ENCODE peak calls at places on chromosome 16, in seven cellular contexts. Y is keratinocyte, E is GM23248, D is fibroblast of lung, A is PC-9, B is astrocyte, C is K562. S is an unnamed sample.

GRCh38 chr16:67514382-67514828 is 14.2 kb upstream of the RIPOR1 start:
- DNase-seq in C (peak), A (peak), E (peak), Y (no peak), D (peak), B (peak), S (peak)

GRCh38 chr16:22857296-22857695 is 43.3 kb downstream of the HS3ST2 start:
- DNase-seq in Y (no peak), D (no peak), C (no peak), E (no peak), A (no peak), B (no peak), S (no peak)

GRCh38 chr16:23182675-23183485 is at the start of gene SCNN1G:
- DNase-seq in Y (no peak), A (no peak), D (no peak), C (no peak), E (peak), B (no peak), S (peak)

GRCh38 chr16:53052519-53053501 is at the start of gene CHD9NB:
- DNase-seq in C (no peak), Y (peak), E (peak), B (peak), D (peak), A (peak), S (peak)

GRCh38 chr16:79672524-79672923 is 72.0 kb upstream of the MAF start:
- DNase-seq in E (no peak), Y (no peak), A (no peak), D (no peak), C (no peak), B (no peak), S (no peak)

GRCh38 chr16:85522517-85522841 is 90.6 kb upstream of the GSE1 start:
- DNase-seq in D (no peak), Y (no peak), E (no peak), B (no peak), C (no peak), A (no peak), S (no peak)

GRCh38 chr16:17503331-17503730 is 32.6 kb upstream of the XYLT1 start:
- DNase-seq in C (no peak), B (no peak), E (no peak), Y (no peak), D (no peak), A (no peak), S (no peak)

GRCh38 chr16:85440744-85441143 is 172.4 kb upstream of the GSE1 start:
- DNase-seq in B (no peak), C (no peak), A (no peak), E (no peak), Y (no peak), D (no peak), S (no peak)

DNA sequence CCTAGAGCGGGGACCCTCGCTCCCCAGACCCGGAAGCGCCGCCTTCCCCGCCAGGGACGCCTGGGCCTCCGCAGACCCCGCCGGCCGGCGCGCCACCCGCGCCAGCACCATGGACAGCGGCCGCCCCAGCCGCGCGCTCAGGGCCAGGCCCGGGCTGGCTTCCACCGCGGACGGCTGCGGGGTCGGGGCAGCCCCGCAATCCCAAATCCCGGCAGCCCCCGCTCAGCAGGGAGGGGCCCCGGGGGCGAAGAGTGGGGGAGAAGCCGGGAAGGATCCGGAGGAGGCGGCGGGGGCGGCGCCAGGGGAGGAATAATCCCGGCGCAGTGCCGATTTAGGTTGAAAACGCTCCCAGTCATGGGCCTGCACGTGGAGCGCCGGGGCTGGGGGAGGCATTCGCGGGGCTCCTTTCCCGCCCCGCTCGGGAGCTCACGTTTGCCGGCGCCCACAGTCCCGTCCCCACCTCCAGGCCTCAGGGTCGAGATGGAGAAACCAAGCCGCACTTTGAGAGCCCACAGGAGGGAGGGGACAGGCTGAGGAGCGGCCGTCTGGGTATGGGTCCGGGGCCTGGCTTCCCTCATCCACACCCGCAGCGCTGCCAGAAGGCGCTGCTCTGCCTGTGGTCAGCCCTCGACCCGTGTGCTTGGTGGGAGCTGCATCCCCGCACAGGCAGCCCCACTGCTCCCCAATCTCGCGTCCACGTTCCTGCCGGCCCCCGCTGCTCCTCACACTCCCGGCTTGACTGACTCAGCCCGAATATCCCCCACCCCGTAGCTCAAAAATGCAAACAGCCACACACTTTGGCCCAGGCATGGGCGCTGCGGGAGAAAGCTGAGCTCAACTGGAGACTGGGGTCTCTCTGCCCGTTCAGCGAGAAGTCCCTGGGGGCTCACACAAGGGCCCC is 4.7 kb downstream of the FBXL16 start:
- DNase-seq in B (no peak), Y (no peak), A (no peak), C (peak), E (peak), D (no peak), S (peak)
- TF ChIP-seq EZH2 in B (peak), Y (peak), A (no peak), C (no peak), E (no peak), D (peak), S (peak)

GRCh38 chr16:57799619-57800212 is 2.6 kb downstream of the KIFC3 start:
- DNase-seq in Y (no peak), C (no peak), E (no peak), D (no peak), A (peak), B (no peak), S (peak)
- H3K4me3 ChIP-seq in Y (no peak), C (peak), E (no peak), D (no peak), A (peak), B (peak), S (peak)

GRCh38 chr16:50970221-50970620 is 180.8 kb downstream of the SALL1 start:
- DNase-seq in D (no peak), E (no peak), A (no peak), C (no peak), B (no peak), Y (no peak), S (no peak)
- H3K27ac ChIP-seq in D (no peak), E (no peak), A (no peak), C (no peak), B (no peak), Y (no peak), S (no peak)

GRCh38 chr16:715448-716249 is 731 bp downstream of the METRN start:
- DNase-seq in B (no peak), E (peak), Y (no peak), A (no peak), C (peak), D (peak), S (no peak)
- TF ChIP-seq EZH2 in B (no peak), E (no peak), Y (no peak), A (no peak), C (no peak), D (no peak), S (peak)

DNA sequence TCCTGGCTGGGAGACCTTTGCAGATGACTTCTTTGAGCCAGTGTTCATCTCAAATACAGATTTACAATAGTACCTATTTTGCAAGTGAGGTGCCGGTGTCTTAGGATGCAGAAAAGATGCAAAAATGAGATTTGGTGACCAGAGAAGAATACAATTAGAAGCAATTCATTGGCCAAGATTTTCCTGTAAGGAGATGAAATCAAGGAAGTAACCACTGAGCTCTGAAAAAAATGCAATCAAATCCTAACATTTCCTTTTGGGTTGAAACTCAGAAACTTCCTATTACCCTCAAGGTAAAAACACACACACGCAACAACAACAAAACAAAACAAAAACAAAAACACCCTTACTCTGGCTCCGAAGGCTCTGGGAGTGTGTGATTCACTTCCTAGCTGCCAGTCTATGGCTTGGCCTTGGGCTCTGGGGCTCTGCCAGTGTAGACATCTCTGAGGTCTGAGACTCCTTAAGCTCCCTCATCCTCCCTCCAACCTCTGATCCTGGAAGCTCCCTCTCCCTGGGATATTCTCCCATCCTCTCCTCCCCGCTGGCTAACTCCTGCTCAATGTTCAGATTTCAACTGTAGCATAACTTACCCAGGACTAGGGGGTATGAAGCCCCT is 16.8 kb upstream of the MT4 start:
- DNase-seq in Y (no peak), D (no peak), E (peak), C (no peak), A (no peak), B (no peak), S (no peak)
- H3K4me3 ChIP-seq in Y (no peak), D (no peak), E (no peak), C (no peak), A (no peak), B (no peak), S (no peak)

DNA sequence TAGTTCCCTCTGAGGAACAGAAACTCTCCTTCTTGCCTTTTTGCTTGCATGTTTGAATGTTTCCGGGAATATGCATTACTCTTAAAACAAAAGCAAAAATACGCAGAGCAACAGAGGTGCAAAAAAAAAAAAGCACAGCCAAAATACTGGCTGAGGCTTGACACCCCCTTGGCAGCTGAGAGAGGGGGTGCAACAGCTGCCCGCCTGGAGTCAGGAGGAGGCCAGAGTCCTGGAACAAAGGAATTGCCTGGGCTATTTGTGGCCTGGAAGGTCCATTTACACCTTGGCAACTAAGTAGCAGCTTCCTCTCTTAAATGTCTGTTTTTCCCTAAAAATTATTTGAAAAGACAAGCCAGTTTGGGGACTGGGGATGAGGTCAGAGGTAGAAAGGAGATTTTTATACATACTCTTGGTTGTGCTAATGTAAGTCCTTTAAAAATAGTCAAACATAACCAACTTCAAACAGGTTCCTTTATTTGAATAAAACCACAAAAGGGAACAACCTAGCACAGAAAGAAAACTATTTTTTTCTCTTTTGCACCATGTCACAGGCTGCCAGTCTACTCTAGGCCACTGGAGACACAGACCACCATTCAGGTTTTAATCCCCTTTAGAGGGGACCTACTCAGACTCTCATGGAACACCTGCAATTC is 19.5 kb downstream of the USP7 start:
- DNase-seq in D (no peak), C (no peak), Y (no peak), B (no peak), E (no peak), A (no peak), S (no peak)
- H3K27ac ChIP-seq in D (no peak), C (no peak), Y (no peak), B (no peak), E (no peak), A (no peak), S (no peak)

GRCh38 chr16:49281481-49281842 is at the start of gene CBLN1:
- DNase-seq in C (no peak), A (no peak), Y (no peak), D (no peak), E (no peak), B (no peak), S (no peak)

GRCh38 chr16:49280861-49281331 is 742 bp downstream of the CBLN1 start:
- DNase-seq in B (no peak), C (no peak), E (no peak), A (no peak), D (no peak), Y (no peak), S (no peak)

GRCh38 chr16:49281843-49282642 is 405 bp upstream of the CBLN1 start:
- DNase-seq in E (peak), D (peak), A (no peak), Y (no peak), C (peak), B (peak), S (peak)

GRCh38 chr16:49283376-49284049 is 1.9 kb upstream of the CBLN1 start:
- DNase-seq in A (no peak), E (no peak), B (no peak), C (no peak), D (no peak), Y (no peak), S (no peak)

DNA sequence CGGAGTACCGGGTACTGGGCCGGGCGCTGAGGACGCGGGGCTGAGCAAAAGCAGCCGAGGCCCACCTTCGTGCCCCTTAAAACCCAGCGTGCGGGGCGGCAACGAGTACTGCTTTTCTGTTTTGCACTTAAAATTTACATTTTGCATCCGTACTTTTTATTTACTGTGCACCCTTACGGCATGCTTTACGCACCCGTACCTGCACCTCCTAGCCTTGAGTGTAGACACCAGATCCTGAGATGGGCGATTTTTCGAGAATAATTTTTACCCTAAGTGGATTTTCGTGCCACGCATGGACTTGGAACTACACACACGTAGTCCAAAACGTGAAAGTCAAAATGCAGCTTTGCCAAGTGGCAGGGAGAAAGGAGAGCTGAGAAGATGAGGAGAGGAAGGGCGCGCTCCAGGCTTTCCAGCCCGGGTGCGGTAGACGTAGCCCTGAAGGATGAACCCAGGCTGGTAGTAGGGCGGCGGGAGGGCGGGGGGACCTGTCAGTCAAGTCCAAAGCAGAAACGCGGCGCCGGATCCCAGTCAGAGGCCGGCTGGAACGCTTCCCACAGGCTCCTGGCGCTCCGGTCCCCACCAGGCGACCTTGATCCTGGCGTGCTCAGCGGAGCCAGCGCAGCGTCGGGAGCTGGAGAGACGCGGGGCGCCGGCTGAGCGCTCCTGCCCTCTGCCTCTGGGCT is 1.2 kb upstream of the CBLN1 start:
- DNase-seq in A (no peak), B (no peak), E (no peak), D (no peak), Y (no peak), C (no peak), S (no peak)
- TF ChIP-seq EZH2 in A (no peak), B (peak), E (peak), D (no peak), Y (peak), C (no peak), S (peak)

GRCh38 chr16:31000671-31001382 is 9.6 kb downstream of the STX1B start:
- DNase-seq in E (no peak), Y (no peak), D (no peak), A (no peak), C (no peak), B (no peak), S (no peak)
- H3K4me3 ChIP-seq in E (no peak), Y (peak), D (no peak), A (no peak), C (no peak), B (no peak), S (no peak)

GRCh38 chr16:30115238-30115637 is 1.9 kb upstream of the GDPD3 start:
- DNase-seq in E (no peak), A (peak), D (no peak), Y (no peak), B (no peak), C (no peak), S (no peak)
- H3K27ac ChIP-seq in E (no peak), A (peak), D (no peak), Y (no peak), B (no peak), C (no peak), S (no peak)

GRCh38 chr16:35747658-35748455 is 2288.4 kb downstream of the TP53TG3F start:
- DNase-seq in A (no peak), C (no peak), E (no peak), Y (no peak), D (no peak), B (no peak), S (no peak)
- TF ChIP-seq EZH2 in A (no peak), C (no peak), E (no peak), Y (no peak), D (no peak), B (no peak), S (no peak)